ENCODE peak calls at places on chromosomes 2 and 18, in eight cellular contexts. I is AG10803, B is fibroblast of mammary gland, U is posterior cingulate gyrus, Q is amniotic epithelial cell, L is ecto neural progenitor cell, W is ELR, J is choroid plexus epithelial cell. Y is an unnamed sample.

GRCh38 chr2:159904127-159904564 is 106.1 kb upstream of the CD302 start:
- DNase-seq in I (no peak), B (no peak), U (peak; percentile 80), Q (no peak), L (no peak), W (no peak), J (no peak), Y (no peak)

GRCh38 chr2:48398285-48399135 is 131.4 kb upstream of the STON1 start:
- DNase-seq in I (no peak), B (no peak), U (no peak), Q (peak; percentile 15), L (no peak), W (no peak), J (peak; percentile 7), Y (no peak)

GRCh38 chr2:86500325-86500724 is 59.2 kb downstream of the KDM3A start:
- DNase-seq in I (no peak), B (no peak), U (no peak), Q (no peak), L (no peak), W (no peak), J (no peak), Y (no peak)

GRCh38 chr2:70070557-70071268 is 16.6 kb upstream of the PCBP1 start:
- DNase-seq in I (peak; percentile 88), B (peak; percentile 91), U (no peak), Q (peak; percentile 90), L (peak; percentile 66), W (peak; percentile 88), J (peak; percentile 95), Y (peak; percentile 92)

GRCh38 chr18:35117372-35117771 is 76.2 kb downstream of the MAPRE2 start:
- DNase-seq in I (no peak), B (no peak), U (no peak), Q (no peak), L (no peak), W (no peak), J (no peak), Y (no peak)

GRCh38 chr2:156505696-156506095 is 69.5 kb downstream of the GPD2 start:
- DNase-seq in I (no peak), B (no peak), U (no peak), Q (peak; percentile 5), L (no peak), W (no peak), J (no peak), Y (no peak)

GRCh38 chr2:149438260-149438960 is 108.0 kb downstream of the LYPD6 start:
- DNase-seq in I (no peak), B (no peak), U (no peak), Q (no peak), L (no peak), W (no peak), J (no peak), Y (no peak)

GRCh38 chr2:26591619-26592505 is 49.3 kb downstream of the CIB4 start:
- DNase-seq in I (no peak), B (no peak), U (no peak), Q (peak; percentile 74), L (peak; percentile 30), W (no peak), J (no peak), Y (no peak)

GRCh38 chr2:141055526-141055925 is 1075.3 kb downstream of the LRP1B start:
- DNase-seq in I (peak; percentile 53), B (peak; percentile 57), U (no peak), Q (peak; percentile 37), L (no peak), W (peak; percentile 93), J (peak; percentile 62), Y (no peak)

GRCh38 chr2:98445167-98445522 is 487 bp downstream of the INPP4A start:
- DNase-seq in I (peak; percentile 19), B (no peak), U (peak; percentile 79), Q (no peak), L (no peak), W (peak; percentile 45), J (no peak), Y (peak; percentile 38)

GRCh38 chr2:15223887-15224286 is 337.2 kb downstream of the NBAS start:
- DNase-seq in I (peak; percentile 92), B (peak; percentile 88), U (no peak), Q (peak; percentile 92), L (no peak), W (peak; percentile 88), J (peak; percentile 90), Y (peak; percentile 84)

GRCh38 chr2:39851691-39852110 is 72.6 kb upstream of the THUMPD2 start:
- DNase-seq in I (peak; percentile 96), B (peak; percentile 50), U (no peak), Q (peak; percentile 43), L (peak; percentile 57), W (peak; percentile 39), J (peak; percentile 59), Y (peak; percentile 85)

GRCh38 chr2:30679416-30680088 is 127.7 kb downstream of the CAPN13 start:
- DNase-seq in I (peak; percentile 73), B (peak; percentile 77), U (peak; percentile 89), Q (peak; percentile 61), L (no peak), W (no peak), J (no peak), Y (no peak)

GRCh38 chr2:69046221-69046662 is 33.3 kb downstream of the ANTXR1 start:
- DNase-seq in I (peak; percentile 67), B (peak; percentile 96), U (no peak), Q (peak; percentile 90), L (no peak), W (peak; percentile 86), J (peak; percentile 94), Y (peak; percentile 85)

GRCh38 chr2:130807659-130808385 is 28.9 kb upstream of the ARHGEF4 start:
- DNase-seq in I (no peak), B (no peak), U (peak; percentile 84), Q (no peak), L (no peak), W (peak; percentile 36), J (no peak), Y (no peak)

GRCh38 chr2:133780099-133780996 is 212.1 kb upstream of the NCKAP5 start:
- DNase-seq in I (peak; percentile 73), B (peak; percentile 69), U (no peak), Q (peak; percentile 64), L (peak; percentile 59), W (peak; percentile 91), J (peak; percentile 90), Y (peak; percentile 75)

GRCh38 chr2:191189112-191189635 is 38.4 kb upstream of the STAT4 start:
- DNase-seq in I (no peak), B (no peak), U (no peak), Q (no peak), L (no peak), W (no peak), J (no peak), Y (no peak)

GRCh38 chr2:111676423-111676822 is 207.6 kb downstream of the ANAPC1 start:
- DNase-seq in I (peak; percentile 36), B (peak; percentile 32), U (no peak), Q (peak; percentile 76), L (no peak), W (no peak), J (peak; percentile 24), Y (peak; percentile 70)

GRCh38 chr2:158191076-158191566 is 89.4 kb downstream of the UPP2 start:
- DNase-seq in I (no peak), B (no peak), U (no peak), Q (no peak), L (no peak), W (no peak), J (peak; percentile 42), Y (no peak)

GRCh38 chr2:196335238-196335637 is 163.9 kb upstream of the STK17B start:
- DNase-seq in I (peak; percentile 72), B (peak; percentile 74), U (no peak), Q (peak; percentile 55), L (no peak), W (peak; percentile 98), J (peak; percentile 39), Y (peak; percentile 34)

GRCh38 chr2:24540011-24540477 is 49.0 kb downstream of the NCOA1 start:
- DNase-seq in I (no peak), B (no peak), U (no peak), Q (peak; percentile 46), L (no peak), W (no peak), J (peak; percentile 3), Y (peak; percentile 71)

GRCh38 chr2:230885467-230886130 is 20.9 kb downstream of the ITM2C start:
- DNase-seq in I (no peak), B (peak; percentile 21), U (peak; percentile 98), Q (peak; percentile 68), L (peak; percentile 83), W (peak; percentile 31), J (peak; percentile 94), Y (peak; percentile 60)

GRCh38 chr2:204576580-204576979 is 31.3 kb downstream of the PARD3B start:
- DNase-seq in I (no peak), B (peak; percentile 14), U (no peak), Q (peak; percentile 15), L (no peak), W (no peak), J (no peak), Y (peak; percentile 9)

GRCh38 chr2:23430263-23430662 is 45.3 kb downstream of the KLHL29 start:
- DNase-seq in I (peak; percentile 83), B (peak; percentile 83), U (no peak), Q (peak; percentile 87), L (peak; percentile 17), W (peak; percentile 93), J (peak; percentile 55), Y (peak; percentile 70)

GRCh38 chr2:6785511-6785910 is 80.2 kb downstream of the CMPK2 start:
- DNase-seq in I (no peak), B (no peak), U (no peak), Q (no peak), L (no peak), W (no peak), J (no peak), Y (no peak)

Y was measured in fibroblast of villous mesenchyme.